ENCODE peak calls at places on chromosomes 13 and 19, in six cellular contexts. D, X, R, A, E and I are unnamed samples.

GRCh38 chr13:95641961-95642621 is 2.4 kb downstream of the DZIP1 start:
- DNase-seq in A (peak), D (peak), R (peak), X (peak), E (peak), I (peak)

GRCh38 chr13:76239031-76239680 is 603.0 kb downstream of the LMO7 start:
- DNase-seq in A (no peak), X (no peak), D (no peak), R (no peak), E (no peak), I (no peak)

GRCh38 chr19:57850553-57851017 is 926 bp downstream of the ZNF587 start:
- DNase-seq in X (peak), D (peak), E (peak), R (peak), A (peak), I (no peak)

GRCh38 chr13:87123987-87124784 is 547.0 kb upstream of the SLITRK5 start:
- DNase-seq in D (peak), R (peak), A (peak), E (peak), X (peak), I (no peak)

GRCh38 chr13:91722267-91722884 is 324.0 kb downstream of the GPC5 start:
- DNase-seq in R (peak), D (peak), E (peak), X (no peak), A (no peak), I (no peak)

GRCh38 chr19:33192010-33192409 is 2.1 kb upstream of the LRP3 start:
- DNase-seq in A (no peak), D (peak), R (no peak), E (no peak), X (no peak), I (no peak)

GRCh38 chr19:19492026-19492610 is 23.2 kb downstream of the TSSK6 start:
- DNase-seq in E (no peak), X (no peak), A (no peak), R (no peak), D (no peak), I (no peak)

GRCh38 chr13:20209937-20210336 is 17.2 kb upstream of the GJB2 start:
- DNase-seq in X (no peak), R (no peak), D (no peak), A (no peak), E (no peak), I (no peak)

GRCh38 chr19:43767316-43767715 is 12.6 kb upstream of the SMG9 start:
- DNase-seq in X (no peak), R (no peak), A (no peak), D (no peak), E (no peak), I (no peak)
- H2BK15ac ChIP-seq in X (no peak), R (no peak), A (peak), D (no peak), E (no peak), I (no peak)

DNA sequence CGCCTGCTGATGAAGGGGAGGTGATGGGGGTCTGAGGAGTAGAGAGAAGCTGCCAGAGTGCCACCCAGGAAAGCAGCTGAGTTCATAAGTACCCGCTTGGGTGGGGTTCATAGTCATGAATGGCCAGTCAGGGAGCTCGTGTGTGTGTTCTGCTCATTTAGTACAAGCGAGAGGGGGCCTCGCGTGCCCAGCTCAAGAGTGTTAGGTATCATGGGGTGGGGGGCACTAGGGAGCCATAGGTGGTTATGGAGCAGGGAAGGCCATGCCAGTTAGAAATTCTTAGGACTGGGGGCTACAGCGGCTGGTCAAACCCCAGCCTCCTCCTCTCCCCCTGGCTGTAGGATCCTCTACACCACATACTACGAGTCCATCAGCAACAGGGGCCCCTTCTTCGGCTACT is 46.8 kb downstream of the CD320 start:
- DNase-seq in A (no peak), X (no peak), D (no peak), R (no peak), E (no peak), I (no peak)
- H2BK15ac ChIP-seq in A (no peak), X (no peak), D (no peak), R (no peak), E (no peak), I (no peak)

DNA sequence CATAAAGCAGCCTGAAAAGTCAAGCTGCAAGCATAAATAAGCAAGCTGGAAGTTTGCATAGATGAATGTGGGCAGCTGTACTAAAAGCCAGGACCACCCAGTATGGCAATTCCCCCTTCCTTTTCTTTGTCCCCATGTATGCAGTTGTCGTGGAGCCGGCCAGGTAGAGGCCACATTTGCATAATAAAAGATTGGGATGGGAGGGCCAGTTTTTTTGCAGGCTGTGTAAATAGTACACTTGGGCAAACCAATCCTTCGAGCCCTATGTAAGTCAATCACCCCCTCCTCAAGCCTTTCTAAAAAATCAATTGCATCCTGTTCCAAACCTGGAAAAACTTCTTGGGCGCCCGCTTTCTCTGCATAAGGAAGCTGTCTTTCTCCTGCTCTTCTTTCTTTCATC is 13.1 kb upstream of the ZNF99 start:
- DNase-seq in R (no peak), X (no peak), A (no peak), D (no peak), E (no peak), I (no peak)
- H2BK15ac ChIP-seq in R (no peak), X (no peak), A (no peak), D (no peak), E (no peak), I (no peak)

DNA sequence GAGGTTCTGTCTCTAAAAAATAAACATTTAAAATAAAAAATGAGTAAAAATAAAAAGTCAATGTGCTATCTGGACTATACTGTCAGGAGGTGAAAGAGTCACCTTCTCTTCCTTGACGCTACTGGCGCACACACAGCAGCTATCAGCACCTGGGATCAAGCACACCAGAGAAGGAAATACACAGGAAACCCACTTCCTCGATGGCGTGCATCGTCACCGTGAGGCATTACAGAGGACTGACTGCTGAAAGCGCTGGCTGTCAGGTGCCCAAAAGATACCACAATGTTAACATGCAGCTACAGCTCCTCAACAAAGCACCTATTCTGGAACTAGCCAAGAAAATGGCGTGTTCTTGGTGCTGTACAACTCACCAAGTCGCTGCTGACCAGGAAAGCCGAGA is 6.1 kb downstream of the SLC35E1 start:
- DNase-seq in D (no peak), E (no peak), A (no peak), X (no peak), R (no peak), I (no peak)
- H2BK15ac ChIP-seq in D (no peak), E (no peak), A (no peak), X (no peak), R (no peak), I (no peak)

GRCh38 chr19:6271721-6272410 is 7.9 kb downstream of the MLLT1 start:
- DNase-seq in R (peak), A (no peak), X (peak), E (peak), D (peak), I (no peak)
- H2BK15ac ChIP-seq in R (peak), A (no peak), X (no peak), E (peak), D (no peak), I (no peak)

GRCh38 chr19:34193439-34193838 is 21.1 kb downstream of the LSM14A start:
- DNase-seq in X (no peak), E (no peak), R (no peak), D (no peak), A (no peak), I (no peak)
- H2BK15ac ChIP-seq in X (no peak), E (no peak), R (no peak), D (no peak), A (no peak), I (no peak)